ENCODE peak calls at places on chromosomes 16 and 17, in nine cellular contexts. T is IMR-90, I is stomach, H is adrenal gland, M is lower leg skin, W is testis, G is body of pancreas, S is A549, A is thyroid gland. B is an unnamed sample.

GRCh38 chr16:30658731-30659506 is 688 bp downstream of the FBRS start:
- DNase-seq in T (peak; percentile 97), I (peak; percentile 73), H (peak; percentile 87), M (peak; percentile 95), W (peak; percentile 95), G (no peak), S (peak; percentile 78), A (peak; percentile 86), B (peak; percentile 98)

GRCh38 chr16:4612977-4613635 is 1.6 kb downstream of the UBALD1 start:
- DNase-seq in T (no peak), I (no peak), H (no peak), M (no peak), W (no peak), G (no peak), S (no peak), A (no peak), B (peak; percentile 72)

GRCh38 chr17:57862990-57863667 is 13.3 kb upstream of the MRPS23 start:
- DNase-seq in T (no peak), I (no peak), H (no peak), M (no peak), W (no peak), G (no peak), S (no peak), A (no peak), B (no peak)

GRCh38 chr17:59287452-59287851 is 44.0 kb upstream of the YPEL2 start:
- DNase-seq in T (peak; percentile 19), I (no peak), H (no peak), M (no peak), W (no peak), G (no peak), S (no peak), A (no peak), B (peak; percentile 64)

GRCh38 chr17:74078363-74078762 is 125.1 kb upstream of the RPL38 start:
- DNase-seq in T (no peak), I (no peak), H (no peak), M (no peak), W (no peak), G (no peak), S (no peak), A (no peak), B (no peak)

GRCh38 chr16:6133009-6133408 is 1035.4 kb upstream of the EEF2KMT start:
- DNase-seq in T (no peak), I (no peak), H (no peak), M (no peak), W (no peak), G (no peak), S (no peak), A (no peak), B (no peak)

GRCh38 chr17:76219670-76220383 is 20.5 kb downstream of the RNF157 start:
- DNase-seq in T (no peak), I (no peak), H (no peak), M (no peak), W (no peak), G (no peak), S (no peak), A (no peak), B (no peak)

GRCh38 chr17:59707182-59707970 is at the start of the genes PTRH2 and VMP1:
- DNase-seq in T (peak; percentile 100), I (peak; percentile 98), H (peak; percentile 99), M (peak; percentile 99), W (peak; percentile 99), G (peak; percentile 98), S (peak; percentile 100), A (peak; percentile 99), B (peak; percentile 99)

GRCh38 chr16:70685938-70686375 is at the start of gene MTSS2:
- DNase-seq in T (peak; percentile 85), I (peak; percentile 83), H (peak; percentile 94), M (peak; percentile 96), W (peak; percentile 82), G (peak; percentile 88), S (peak; percentile 72), A (peak; percentile 90), B (peak; percentile 89)

GRCh38 chr17:40419559-40420331 is 2.0 kb upstream of the TOP2A start:
- DNase-seq in T (no peak), I (no peak), H (no peak), M (peak; percentile 80), W (no peak), G (no peak), S (no peak), A (no peak), B (peak; percentile 60)

GRCh38 chr17:40418428-40418706 is 671 bp upstream of the TOP2A start:
- DNase-seq in T (no peak), I (no peak), H (peak; percentile 32), M (no peak), W (no peak), G (no peak), S (no peak), A (no peak), B (no peak)

GRCh38 chr17:40417258-40417608 is 463 bp downstream of the TOP2A start:
- DNase-seq in T (peak; percentile 5), I (no peak), H (no peak), M (no peak), W (peak; percentile 33), G (no peak), S (no peak), A (no peak), B (peak; percentile 66)

GRCh38 chr17:40416671-40417070 is 1.0 kb downstream of the TOP2A start:
- DNase-seq in T (no peak), I (no peak), H (no peak), M (no peak), W (no peak), G (no peak), S (no peak), A (no peak), B (no peak)

DNA sequence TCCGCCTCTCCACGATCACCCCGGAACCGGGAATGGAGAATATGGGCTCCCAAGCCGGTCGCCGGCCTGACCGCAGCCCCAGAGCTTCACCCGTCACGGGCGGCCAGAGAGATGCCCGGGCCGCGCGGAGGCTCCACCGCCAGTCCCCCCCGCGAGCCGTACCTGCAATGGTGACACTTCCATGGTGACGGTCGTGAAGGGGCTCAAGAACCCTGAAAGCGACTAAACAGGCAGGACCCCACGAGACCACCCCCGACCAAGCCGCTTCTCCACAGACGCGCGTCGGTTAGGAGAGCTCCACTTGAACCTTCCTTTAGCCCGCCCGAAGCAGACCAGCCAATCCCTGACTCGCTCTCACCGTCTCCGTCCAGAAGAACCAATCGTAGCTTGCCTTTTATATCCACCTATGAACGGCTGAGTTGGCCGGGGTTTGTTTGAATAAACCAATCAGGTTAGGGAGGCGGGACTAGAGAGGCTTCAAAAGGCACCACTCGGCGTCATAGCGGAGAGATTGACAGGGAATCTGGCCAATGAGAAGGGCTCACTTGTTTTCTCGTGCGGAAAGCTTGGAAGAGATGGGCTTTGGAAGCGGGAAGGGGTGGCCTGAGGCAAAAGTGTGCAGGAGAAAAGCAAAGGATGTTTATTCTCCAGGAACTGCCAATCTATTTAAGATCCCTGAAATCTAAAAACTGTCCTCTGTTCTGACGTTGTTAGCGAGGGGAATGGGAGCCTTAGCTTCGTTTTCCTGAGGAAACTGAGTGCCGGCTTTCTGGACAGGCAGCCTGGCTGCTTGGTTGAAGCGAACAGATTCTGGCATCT is at the start of gene TOP2A:
- DNase-seq in T (peak; percentile 100), I (peak; percentile 99), H (peak; percentile 98), M (peak; percentile 99), W (peak; percentile 100), G (peak; percentile 98), S (peak; percentile 100), A (peak; percentile 97), B (peak; percentile 99)
- TF ChIP-seq POLR2A in T (peak; percentile 68), I (no peak), H (no peak), M (no peak), W (no peak), G (no peak), S (peak; percentile 62), A (no peak), B (peak; percentile 87)

GRCh38 chr17:77475012-77475976 is 334.5 kb downstream of the SEC14L1 start:
- DNase-seq in T (peak; percentile 95), I (no peak), H (no peak), M (no peak), W (no peak), G (no peak), S (no peak), A (no peak), B (peak; percentile 88)
- TF ChIP-seq POLR2A in T (peak; percentile 7), I (no peak), H (no peak), M (no peak), W (no peak), G (no peak), S (no peak), A (no peak), B (no peak)

GRCh38 chr17:79006001-79006400 is 3.6 kb downstream of the CANT1 start:
- DNase-seq in T (no peak), I (no peak), H (peak; percentile 11), M (peak; percentile 74), W (peak; percentile 9), G (no peak), S (no peak), A (no peak), B (no peak)

GRCh38 chr17:79006794-79007503 is 2.6 kb downstream of the CANT1 start:
- DNase-seq in T (no peak), I (no peak), H (no peak), M (peak; percentile 84), W (peak; percentile 11), G (no peak), S (no peak), A (no peak), B (no peak)

GRCh38 chr17:79003661-79004411 is 5.7 kb downstream of the CANT1 start:
- DNase-seq in T (no peak), I (no peak), H (no peak), M (peak; percentile 72), W (peak; percentile 4), G (no peak), S (no peak), A (no peak), B (no peak)

GRCh38 chr17:79002796-79003593 is 6.6 kb downstream of the CANT1 start:
- DNase-seq in T (no peak), I (no peak), H (peak; percentile 8), M (peak; percentile 79), W (peak; percentile 12), G (no peak), S (no peak), A (no peak), B (no peak)

DNA sequence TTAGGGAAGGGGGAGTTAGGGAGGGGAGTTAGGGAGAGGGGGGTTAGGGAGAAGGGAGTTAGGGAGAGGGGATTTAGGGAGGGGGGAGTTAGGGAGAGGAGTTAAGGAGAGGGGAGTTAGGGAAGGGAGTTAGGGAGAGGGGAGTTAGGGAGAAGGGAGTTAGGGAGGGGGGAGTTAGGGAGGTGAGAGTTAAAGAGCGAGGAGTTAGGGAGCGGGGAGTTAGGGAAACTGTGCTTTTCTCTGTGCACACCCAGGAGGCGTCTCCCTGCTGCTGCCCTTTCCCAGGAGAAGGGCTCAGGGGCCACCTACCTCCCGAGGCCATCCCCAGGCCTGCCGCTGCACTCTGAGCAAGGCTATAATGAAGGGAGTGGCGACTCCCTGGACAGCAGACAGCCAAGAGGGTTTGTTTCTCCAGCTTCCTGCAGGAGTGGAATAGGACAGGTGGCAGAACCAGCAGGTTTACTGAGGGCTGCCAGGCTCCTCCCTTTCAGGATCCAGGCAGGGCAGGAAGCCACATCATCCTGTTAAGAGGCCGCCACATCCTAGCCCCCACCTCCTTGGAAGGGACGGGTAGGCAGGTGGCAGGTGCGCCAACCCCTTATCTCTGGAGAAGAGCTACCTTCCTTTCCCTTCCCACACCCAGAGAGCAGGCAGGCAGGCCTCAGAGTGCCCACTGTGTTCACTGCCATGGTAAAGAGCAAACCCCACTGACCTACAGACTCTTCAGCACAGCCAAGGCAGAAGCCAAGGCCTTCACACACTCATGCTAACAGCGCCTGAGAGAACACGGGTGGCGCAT is 4.3 kb downstream of the CANT1 start:
- DNase-seq in T (no peak), I (peak; percentile 74), H (peak; percentile 33), M (peak; percentile 82), W (peak; percentile 15), G (peak; percentile 86), S (no peak), A (peak; percentile 54), B (no peak)
- TF ChIP-seq POLR2A in T (no peak), I (no peak), H (no peak), M (no peak), W (no peak), G (peak; percentile 26), S (no peak), A (no peak), B (no peak)

GRCh38 chr16:66932076-66932475 is 2.1 kb downstream of the CIAO2B start:
- DNase-seq in T (no peak), I (peak; percentile 28), H (no peak), M (no peak), W (no peak), G (no peak), S (no peak), A (no peak), B (no peak)
- TF ChIP-seq POLR2A in T (no peak), I (no peak), H (no peak), M (no peak), W (no peak), G (no peak), S (no peak), A (no peak), B (no peak)

B was measured in NB4.